ENCODE peak calls at places on chromosome 20, in nine cellular contexts. One of them, this sample, is unnamed.
A peak's percentile ranks its signal among the peaks of the same experiment; 100 is the strongest.

GRCh38 chr20:39264506-39265172 is 302.5 kb downstream of the DHX35 start:
- DNase-seq in effector memory CD4-positive, alpha-beta T cell: no peak
- DNase-seq in caudate nucleus: peak; percentile 76
- DNase-seq in A549: peak; percentile 80
- DNase-seq in dorsolateral prefrontal cortex: peak; percentile 44
- DNase-seq in CD4-positive, alpha-beta T cell: no peak
- DNase-seq in tibial nerve: no peak
- DNase-seq in CD8-positive, alpha-beta T cell: no peak
- DNase-seq in WERI-Rb-1: peak; percentile 40
- DNase-seq in this sample: peak; percentile 60

GRCh38 chr20:63966172-63966943 is 3.4 kb downstream of the ZNF512B start:
- DNase-seq in CD4-positive, alpha-beta T cell: no peak
- DNase-seq in effector memory CD4-positive, alpha-beta T cell: no peak
- DNase-seq in CD8-positive, alpha-beta T cell: peak; percentile 19
- DNase-seq in WERI-Rb-1: no peak
- DNase-seq in dorsolateral prefrontal cortex: no peak
- DNase-seq in caudate nucleus: no peak
- DNase-seq in A549: no peak
- DNase-seq in tibial nerve: no peak
- DNase-seq in this sample: no peak

GRCh38 chr20:53706008-53706481 is 112.4 kb upstream of the ZNF217 start:
- DNase-seq in A549: no peak
- DNase-seq in WERI-Rb-1: no peak
- DNase-seq in effector memory CD4-positive, alpha-beta T cell: no peak
- DNase-seq in dorsolateral prefrontal cortex: no peak
- DNase-seq in CD4-positive, alpha-beta T cell: no peak
- DNase-seq in tibial nerve: no peak
- DNase-seq in caudate nucleus: no peak
- DNase-seq in CD8-positive, alpha-beta T cell: no peak
- DNase-seq in this sample: no peak

GRCh38 chr20:11814276-11814675 is 103.4 kb upstream of the BTBD3 start:
- DNase-seq in caudate nucleus: no peak
- DNase-seq in CD8-positive, alpha-beta T cell: no peak
- DNase-seq in effector memory CD4-positive, alpha-beta T cell: no peak
- DNase-seq in A549: no peak
- DNase-seq in dorsolateral prefrontal cortex: no peak
- DNase-seq in tibial nerve: no peak
- DNase-seq in WERI-Rb-1: no peak
- DNase-seq in CD4-positive, alpha-beta T cell: no peak
- DNase-seq in this sample: no peak

GRCh38 chr20:14956538-14956937 is 619.1 kb upstream of the FLRT3 start:
- DNase-seq in CD8-positive, alpha-beta T cell: no peak
- DNase-seq in caudate nucleus: no peak
- DNase-seq in tibial nerve: no peak
- DNase-seq in effector memory CD4-positive, alpha-beta T cell: no peak
- DNase-seq in CD4-positive, alpha-beta T cell: no peak
- DNase-seq in WERI-Rb-1: no peak
- DNase-seq in A549: no peak
- DNase-seq in dorsolateral prefrontal cortex: no peak
- DNase-seq in this sample: no peak

GRCh38 chr20:11912013-11912663 is 5.6 kb upstream of the BTBD3 start:
- DNase-seq in A549: peak; percentile 28
- DNase-seq in tibial nerve: no peak
- DNase-seq in effector memory CD4-positive, alpha-beta T cell: no peak
- DNase-seq in CD8-positive, alpha-beta T cell: no peak
- DNase-seq in CD4-positive, alpha-beta T cell: no peak
- DNase-seq in WERI-Rb-1: peak; percentile 27
- DNase-seq in caudate nucleus: no peak
- DNase-seq in dorsolateral prefrontal cortex: no peak
- DNase-seq in this sample: no peak

GRCh38 chr20:25669826-25670422 is 26.7 kb downstream of the ZNF337 start:
- DNase-seq in effector memory CD4-positive, alpha-beta T cell: no peak
- DNase-seq in CD8-positive, alpha-beta T cell: no peak
- DNase-seq in WERI-Rb-1: peak; percentile 14
- DNase-seq in A549: no peak
- DNase-seq in dorsolateral prefrontal cortex: no peak
- DNase-seq in CD4-positive, alpha-beta T cell: no peak
- DNase-seq in caudate nucleus: no peak
- DNase-seq in tibial nerve: no peak
- DNase-seq in this sample: peak; percentile 68

GRCh38 chr20:24672886-24673677 is 203.7 kb downstream of the SYNDIG1 start:
- DNase-seq in WERI-Rb-1: no peak
- DNase-seq in CD8-positive, alpha-beta T cell: no peak
- DNase-seq in CD4-positive, alpha-beta T cell: no peak
- DNase-seq in dorsolateral prefrontal cortex: no peak
- DNase-seq in effector memory CD4-positive, alpha-beta T cell: no peak
- DNase-seq in tibial nerve: no peak
- DNase-seq in A549: peak; percentile 38
- DNase-seq in caudate nucleus: no peak
- DNase-seq in this sample: peak; percentile 44

GRCh38 chr20:53408728-53409157 is 184.9 kb downstream of the ZNF217 start:
- DNase-seq in tibial nerve: no peak
- DNase-seq in dorsolateral prefrontal cortex: no peak
- DNase-seq in caudate nucleus: no peak
- DNase-seq in A549: no peak
- DNase-seq in CD8-positive, alpha-beta T cell: no peak
- DNase-seq in WERI-Rb-1: no peak
- DNase-seq in CD4-positive, alpha-beta T cell: no peak
- DNase-seq in effector memory CD4-positive, alpha-beta T cell: no peak
- DNase-seq in this sample: no peak

GRCh38 chr20:8020314-8021079 is 936 bp upstream of the TMX4 start:
- DNase-seq in dorsolateral prefrontal cortex: no peak
- DNase-seq in CD8-positive, alpha-beta T cell: no peak
- DNase-seq in CD4-positive, alpha-beta T cell: no peak
- DNase-seq in WERI-Rb-1: no peak
- DNase-seq in effector memory CD4-positive, alpha-beta T cell: peak; percentile 9
- DNase-seq in A549: no peak
- DNase-seq in tibial nerve: no peak
- DNase-seq in caudate nucleus: no peak
- DNase-seq in this sample: no peak

DNA sequence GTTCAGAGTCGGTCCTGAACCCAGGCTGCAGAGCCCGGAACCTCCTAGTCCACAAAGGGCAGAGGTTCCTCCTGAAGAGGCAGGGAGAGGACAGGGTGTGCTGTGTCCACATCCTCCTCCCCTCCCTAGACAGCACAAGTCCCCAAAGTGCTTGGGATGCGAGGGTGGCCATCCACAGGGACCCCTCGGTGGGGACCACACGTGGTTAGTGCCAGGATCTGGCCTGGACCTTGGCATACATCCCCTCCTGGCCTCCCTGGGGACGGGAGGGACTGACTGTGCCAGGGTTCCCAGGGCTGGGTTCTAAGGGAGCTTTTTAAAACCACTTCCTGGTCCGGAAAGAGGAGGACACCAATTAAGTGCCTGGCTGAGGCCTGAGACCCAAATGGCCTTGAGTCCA is 63.2 kb downstream of the CTCFL start:
- DNase-seq in caudate nucleus: no peak
- DNase-seq in effector memory CD4-positive, alpha-beta T cell: no peak
- DNase-seq in dorsolateral prefrontal cortex: no peak
- DNase-seq in CD4-positive, alpha-beta T cell: no peak
- DNase-seq in tibial nerve: no peak
- DNase-seq in WERI-Rb-1: no peak
- DNase-seq in CD8-positive, alpha-beta T cell: no peak
- DNase-seq in A549: no peak
- DNase-seq in this sample: no peak
- H3K27ac ChIP-seq in caudate nucleus: no peak overlapping the region
- H3K27ac ChIP-seq in effector memory CD4-positive, alpha-beta T cell: no peak overlapping the region
- H3K27ac ChIP-seq in dorsolateral prefrontal cortex: no peak overlapping the region
- H3K27ac ChIP-seq in CD4-positive, alpha-beta T cell: no peak overlapping the region
- H3K27ac ChIP-seq in tibial nerve: no peak overlapping the region
- H3K27ac ChIP-seq in WERI-Rb-1: no peak overlapping the region
- H3K27ac ChIP-seq in CD8-positive, alpha-beta T cell: no peak overlapping the region
- H3K27ac ChIP-seq in A549: no peak overlapping the region
- H3K27ac ChIP-seq in this sample: no peak overlapping the region

DNA sequence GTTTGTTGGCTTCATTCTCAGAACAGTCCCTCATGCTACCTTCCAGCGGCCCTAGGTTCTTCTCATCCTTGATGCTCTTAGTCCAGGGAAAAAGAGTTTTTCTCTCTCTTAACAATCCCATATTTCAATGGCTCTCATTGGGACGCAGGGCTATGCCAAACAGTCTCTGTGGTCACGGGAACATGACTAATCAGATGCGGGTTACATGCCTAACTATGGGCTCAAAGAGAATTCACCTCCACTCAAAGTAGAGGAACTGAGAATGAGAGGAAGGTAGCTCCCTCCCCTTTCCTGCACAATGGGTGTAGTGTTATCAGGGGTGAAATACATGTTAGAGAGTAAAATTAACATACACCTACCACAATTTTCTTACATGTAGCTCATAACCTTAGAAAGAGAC is 18.1 kb upstream of the ATRN start:
- DNase-seq in CD4-positive, alpha-beta T cell: no peak
- DNase-seq in WERI-Rb-1: no peak
- DNase-seq in effector memory CD4-positive, alpha-beta T cell: no peak
- DNase-seq in dorsolateral prefrontal cortex: no peak
- DNase-seq in CD8-positive, alpha-beta T cell: no peak
- DNase-seq in tibial nerve: no peak
- DNase-seq in caudate nucleus: no peak
- DNase-seq in A549: no peak
- DNase-seq in this sample: no peak
- H3K27ac ChIP-seq in CD4-positive, alpha-beta T cell: no peak overlapping the region
- H3K27ac ChIP-seq in WERI-Rb-1: no peak overlapping the region
- H3K27ac ChIP-seq in effector memory CD4-positive, alpha-beta T cell: no peak overlapping the region
- H3K27ac ChIP-seq in dorsolateral prefrontal cortex: no peak overlapping the region
- H3K27ac ChIP-seq in CD8-positive, alpha-beta T cell: no peak overlapping the region
- H3K27ac ChIP-seq in tibial nerve: no peak overlapping the region
- H3K27ac ChIP-seq in caudate nucleus: no peak overlapping the region
- H3K27ac ChIP-seq in A549: no peak overlapping the region
- H3K27ac ChIP-seq in this sample: no peak overlapping the region

GRCh38 chr20:46000571-46001145 is 8.1 kb upstream of the MMP9 start:
- DNase-seq in CD4-positive, alpha-beta T cell: no peak
- DNase-seq in effector memory CD4-positive, alpha-beta T cell: no peak
- DNase-seq in A549: no peak
- DNase-seq in CD8-positive, alpha-beta T cell: no peak
- DNase-seq in dorsolateral prefrontal cortex: no peak
- DNase-seq in caudate nucleus: no peak
- DNase-seq in WERI-Rb-1: no peak
- DNase-seq in tibial nerve: no peak
- DNase-seq in this sample: no peak
- H3K27ac ChIP-seq in CD4-positive, alpha-beta T cell: no peak overlapping the region
- H3K27ac ChIP-seq in effector memory CD4-positive, alpha-beta T cell: no peak overlapping the region
- H3K27ac ChIP-seq in A549: no peak overlapping the region
- H3K27ac ChIP-seq in CD8-positive, alpha-beta T cell: no peak overlapping the region
- H3K27ac ChIP-seq in dorsolateral prefrontal cortex: no peak overlapping the region
- H3K27ac ChIP-seq in caudate nucleus: no peak overlapping the region
- H3K27ac ChIP-seq in WERI-Rb-1: no peak overlapping the region
- H3K27ac ChIP-seq in tibial nerve: no peak overlapping the region
- H3K27ac ChIP-seq in this sample: no peak overlapping the region

GRCh38 chr20:44069203-44069931 is 117.6 kb downstream of the JPH2 start:
- DNase-seq in WERI-Rb-1: no peak
- DNase-seq in dorsolateral prefrontal cortex: peak; percentile 20
- DNase-seq in caudate nucleus: no peak
- DNase-seq in CD8-positive, alpha-beta T cell: peak; percentile 92
- DNase-seq in effector memory CD4-positive, alpha-beta T cell: peak; percentile 36
- DNase-seq in CD4-positive, alpha-beta T cell: peak; percentile 64
- DNase-seq in tibial nerve: no peak
- DNase-seq in A549: no peak
- DNase-seq in this sample: no peak

GRCh38 chr20:44071057-44071456 is 115.9 kb downstream of the JPH2 start:
- DNase-seq in CD8-positive, alpha-beta T cell: no peak
- DNase-seq in WERI-Rb-1: no peak
- DNase-seq in caudate nucleus: no peak
- DNase-seq in dorsolateral prefrontal cortex: no peak
- DNase-seq in A549: no peak
- DNase-seq in CD4-positive, alpha-beta T cell: no peak
- DNase-seq in tibial nerve: no peak
- DNase-seq in effector memory CD4-positive, alpha-beta T cell: no peak
- DNase-seq in this sample: no peak

GRCh38 chr20:44068780-44069191 is 118.2 kb downstream of the JPH2 start:
- DNase-seq in A549: no peak
- DNase-seq in caudate nucleus: no peak
- DNase-seq in CD4-positive, alpha-beta T cell: no peak
- DNase-seq in effector memory CD4-positive, alpha-beta T cell: no peak
- DNase-seq in dorsolateral prefrontal cortex: peak; percentile 2
- DNase-seq in WERI-Rb-1: no peak
- DNase-seq in tibial nerve: no peak
- DNase-seq in CD8-positive, alpha-beta T cell: no peak
- DNase-seq in this sample: no peak

GRCh38 chr20:44071526-44072111 is 115.4 kb downstream of the JPH2 start:
- DNase-seq in A549: no peak
- DNase-seq in caudate nucleus: no peak
- DNase-seq in CD4-positive, alpha-beta T cell: no peak
- DNase-seq in tibial nerve: no peak
- DNase-seq in WERI-Rb-1: no peak
- DNase-seq in dorsolateral prefrontal cortex: peak; percentile 21
- DNase-seq in CD8-positive, alpha-beta T cell: no peak
- DNase-seq in effector memory CD4-positive, alpha-beta T cell: no peak
- DNase-seq in this sample: no peak

GRCh38 chr20:44070139-44070900 is 116.7 kb downstream of the JPH2 start:
- DNase-seq in WERI-Rb-1: no peak
- DNase-seq in A549: no peak
- DNase-seq in tibial nerve: no peak
- DNase-seq in CD8-positive, alpha-beta T cell: peak; percentile 84
- DNase-seq in effector memory CD4-positive, alpha-beta T cell: no peak
- DNase-seq in caudate nucleus: no peak
- DNase-seq in CD4-positive, alpha-beta T cell: peak; percentile 59
- DNase-seq in dorsolateral prefrontal cortex: peak; percentile 53
- DNase-seq in this sample: no peak
- H3K27ac ChIP-seq in WERI-Rb-1: no peak overlapping the region
- H3K27ac ChIP-seq in A549: no peak overlapping the region
- H3K27ac ChIP-seq in tibial nerve: no peak overlapping the region
- H3K27ac ChIP-seq in CD8-positive, alpha-beta T cell: peak overlapping the region; percentile 99
- H3K27ac ChIP-seq in effector memory CD4-positive, alpha-beta T cell: peak overlapping the region; percentile 74
- H3K27ac ChIP-seq in caudate nucleus: peak overlapping the region; percentile 48
- H3K27ac ChIP-seq in CD4-positive, alpha-beta T cell: peak overlapping the region; percentile 97
- H3K27ac ChIP-seq in dorsolateral prefrontal cortex: peak overlapping the region; percentile 68
- H3K27ac ChIP-seq in this sample: no peak overlapping the region

DNA sequence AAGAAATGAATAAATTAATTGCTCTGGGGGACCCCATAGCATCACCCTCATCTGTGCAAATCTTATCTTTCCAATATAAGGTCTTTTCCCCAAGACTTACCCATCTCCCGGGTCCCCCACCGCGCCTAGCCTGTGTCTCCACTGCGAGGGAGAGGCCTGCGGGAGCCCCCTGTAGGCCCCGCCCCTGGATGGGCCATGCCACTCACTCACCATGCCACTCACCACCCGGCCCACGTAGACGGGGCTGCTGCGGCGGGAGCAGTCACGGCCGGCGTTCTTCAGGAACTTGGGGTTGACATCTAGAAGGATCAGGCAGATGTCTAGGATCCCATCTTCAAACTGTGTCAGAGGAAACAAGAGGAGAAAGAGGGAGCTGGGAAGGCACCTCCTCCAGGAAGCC is 17.3 kb downstream of the TGM2 start:
- DNase-seq in caudate nucleus: no peak
- DNase-seq in WERI-Rb-1: no peak
- DNase-seq in tibial nerve: no peak
- DNase-seq in A549: no peak
- DNase-seq in CD4-positive, alpha-beta T cell: no peak
- DNase-seq in effector memory CD4-positive, alpha-beta T cell: no peak
- DNase-seq in dorsolateral prefrontal cortex: no peak
- DNase-seq in CD8-positive, alpha-beta T cell: no peak
- DNase-seq in this sample: no peak
- H3K27ac ChIP-seq in caudate nucleus: no peak overlapping the region
- H3K27ac ChIP-seq in WERI-Rb-1: no peak overlapping the region
- H3K27ac ChIP-seq in tibial nerve: no peak overlapping the region
- H3K27ac ChIP-seq in A549: peak overlapping the region; percentile 95
- H3K27ac ChIP-seq in CD4-positive, alpha-beta T cell: no peak overlapping the region
- H3K27ac ChIP-seq in effector memory CD4-positive, alpha-beta T cell: no peak overlapping the region
- H3K27ac ChIP-seq in dorsolateral prefrontal cortex: no peak overlapping the region
- H3K27ac ChIP-seq in CD8-positive, alpha-beta T cell: no peak overlapping the region
- H3K27ac ChIP-seq in this sample: no peak overlapping the region

This sample was measured in epithelial cell of prostate.